ENCODE peak calls at places on chromosomes 5 and 9, in six cellular contexts. A is HCT116, Z is dorsolateral prefrontal cortex, G is AG04450, O is esophagus squamous epithelium, T is heart left ventricle. Y is an unnamed sample.

GRCh38 chr9:15509931-15510788 is 610 bp downstream of the PSIP1 start:
- DNase-seq in A (no peak), Z (peak; percentile 60), G (no peak), O (no peak), T (peak; percentile 40), Y (peak; percentile 20)

GRCh38 chr5:139749242-139749641 is 46.4 kb upstream of the PSD2 start:
- DNase-seq in A (no peak), Z (no peak), G (no peak), O (no peak), T (no peak), Y (no peak)

GRCh38 chr9:131358438-131359029 is 35.4 kb upstream of the PRRC2B start:
- DNase-seq in A (no peak), Z (no peak), G (no peak), O (no peak), T (no peak), Y (no peak)

GRCh38 chr5:31854181-31854624 is 215.3 kb downstream of the PDZD2 start:
- DNase-seq in A (no peak), Z (no peak), G (peak; percentile 4), O (no peak), T (peak; percentile 47), Y (no peak)

GRCh38 chr5:35458824-35459207 is 158.8 kb upstream of the SPEF2 start:
- DNase-seq in A (no peak), Z (no peak), G (no peak), O (no peak), T (no peak), Y (no peak)

GRCh38 chr9:105030285-105030684 is 102.3 kb upstream of the ABCA1 start:
- DNase-seq in A (no peak), Z (no peak), G (no peak), O (no peak), T (no peak), Y (no peak)

GRCh38 chr9:110021891-110022290 is 186.1 kb downstream of the C9orf152 start:
- DNase-seq in A (no peak), Z (no peak), G (no peak), O (no peak), T (no peak), Y (no peak)

GRCh38 chr9:34328983-34329832 is at the start of the genes KIF24 and NUDT2:
- DNase-seq in A (peak; percentile 100), Z (peak; percentile 97), G (peak; percentile 100), O (peak; percentile 95), T (peak; percentile 97), Y (peak; percentile 95)

GRCh38 chr5:28766565-28767158 is 1728.3 kb upstream of the CDH9 start:
- DNase-seq in A (peak; percentile 16), Z (no peak), G (no peak), O (no peak), T (no peak), Y (no peak)

GRCh38 chr9:4640027-4640426 is 22.1 kb upstream of the PLPP6 start:
- DNase-seq in A (peak; percentile 31), Z (no peak), G (no peak), O (no peak), T (no peak), Y (no peak)

GRCh38 chr5:80192507-80193241 is 63.2 kb downstream of the SERINC5 start:
- DNase-seq in A (no peak), Z (no peak), G (no peak), O (no peak), T (peak; percentile 40), Y (no peak)

GRCh38 chr9:6552738-6553121 is 92.8 kb downstream of the GLDC start:
- DNase-seq in A (no peak), Z (no peak), G (no peak), O (no peak), T (no peak), Y (no peak)

GRCh38 chr9:128103589-128103962 is 24.0 kb downstream of the PTGES2 start:
- DNase-seq in A (no peak), Z (no peak), G (no peak), O (no peak), T (no peak), Y (no peak)

GRCh38 chr9:79026311-79026710 is 545.5 kb upstream of the TLE4 start:
- DNase-seq in A (no peak), Z (no peak), G (no peak), O (no peak), T (no peak), Y (no peak)

GRCh38 chr9:16601991-16602390 is 268.5 kb downstream of the BNC2 start:
- DNase-seq in A (no peak), Z (no peak), G (no peak), O (no peak), T (no peak), Y (no peak)

GRCh38 chr9:23361096-23361495 is 464.9 kb downstream of the ELAVL2 start:
- DNase-seq in A (no peak), Z (no peak), G (no peak), O (no peak), T (no peak), Y (no peak)

GRCh38 chr5:17081142-17081541 is 136.3 kb upstream of the BASP1 start:
- DNase-seq in A (no peak), Z (no peak), G (no peak), O (no peak), T (no peak), Y (no peak)

GRCh38 chr5:42951847-42952411 is 88.2 kb downstream of the ANXA2R start:
- DNase-seq in A (no peak), Z (no peak), G (no peak), O (no peak), T (peak; percentile 31), Y (no peak)

GRCh38 chr5:58016329-58016728 is 443.6 kb downstream of the PLK2 start:
- DNase-seq in A (no peak), Z (no peak), G (no peak), O (no peak), T (no peak), Y (no peak)

GRCh38 chr5:176876506-176877431 is 22.4 kb downstream of the HK3 start:
- DNase-seq in A (no peak), Z (no peak), G (no peak), O (no peak), T (no peak), Y (no peak)

GRCh38 chr5:115541586-115541985 is 3.0 kb downstream of the FEM1C start:
- DNase-seq in A (no peak), Z (no peak), G (no peak), O (no peak), T (no peak), Y (no peak)

DNA sequence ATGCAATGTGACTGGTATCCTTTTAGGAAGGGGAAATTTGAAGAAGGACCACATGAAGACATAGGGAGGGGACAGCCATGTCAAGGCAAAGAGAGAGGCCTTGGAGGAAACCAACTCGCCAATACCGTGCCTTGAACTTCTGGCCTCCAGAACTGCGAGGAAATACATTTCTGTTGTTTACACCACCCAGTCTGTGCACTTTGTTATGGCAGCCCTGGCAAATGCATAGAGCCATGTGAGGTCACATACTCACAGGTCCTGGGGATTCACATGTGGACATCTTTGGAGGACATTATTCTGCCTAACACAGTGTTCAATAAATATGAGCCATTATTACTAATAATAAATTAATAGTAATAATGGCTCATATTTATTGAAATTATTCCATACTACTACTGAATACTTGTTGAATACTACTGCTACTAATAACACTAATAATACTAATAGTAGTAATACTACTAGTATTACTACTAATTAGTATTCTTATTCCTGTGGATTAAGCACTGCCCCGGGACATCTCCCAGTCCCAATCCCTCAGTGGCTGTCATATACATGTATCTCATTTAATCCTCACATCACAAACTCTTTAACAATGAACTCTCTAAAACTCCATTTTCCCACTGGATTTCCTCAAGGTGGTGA is 8.5 kb downstream of the TRAF1 start:
- DNase-seq in A (no peak), Z (no peak), G (no peak), O (no peak), T (no peak), Y (no peak)
- H3K27ac ChIP-seq in A (no peak overlapping the region), Z (peak overlapping the region; percentile 97), G (no peak overlapping the region), O (peak overlapping the region; percentile 97), T (peak overlapping the region; percentile 98), Y (peak overlapping the region; percentile 78)

GRCh38 chr5:14004598-14005394 is 60.3 kb upstream of the DNAH5 start:
- DNase-seq in A (no peak), Z (no peak), G (no peak), O (no peak), T (no peak), Y (no peak)

GRCh38 chr5:13997514-13997913 is 53.0 kb upstream of the DNAH5 start:
- DNase-seq in A (no peak), Z (no peak), G (no peak), O (no peak), T (no peak), Y (no peak)

GRCh38 chr5:14008819-14009311 is 64.4 kb upstream of the DNAH5 start:
- DNase-seq in A (no peak), Z (no peak), G (peak; percentile 62), O (no peak), T (no peak), Y (no peak)

GRCh38 chr5:14006823-14007510 is 62.5 kb upstream of the DNAH5 start:
- DNase-seq in A (no peak), Z (no peak), G (no peak), O (no peak), T (no peak), Y (no peak)

GRCh38 chr5:14003513-14003912 is 59.0 kb upstream of the DNAH5 start:
- DNase-seq in A (no peak), Z (no peak), G (no peak), O (no peak), T (no peak), Y (no peak)
- H3K27ac ChIP-seq in A (no peak overlapping the region), Z (no peak overlapping the region), G (no peak overlapping the region), O (no peak overlapping the region), T (no peak overlapping the region), Y (no peak overlapping the region)

GRCh38 chr5:82421119-82421518 is 143.0 kb upstream of the RPS23 start:
- DNase-seq in A (peak; percentile 69), Z (no peak), G (peak; percentile 61), O (no peak), T (no peak), Y (no peak)
- H3K27ac ChIP-seq in A (no peak overlapping the region), Z (no peak overlapping the region), G (no peak overlapping the region), O (no peak overlapping the region), T (no peak overlapping the region), Y (no peak overlapping the region)

GRCh38 chr5:68248896-68249295 is 33.3 kb downstream of the PIK3R1 start:
- DNase-seq in A (no peak), Z (no peak), G (no peak), O (no peak), T (no peak), Y (no peak)

GRCh38 chr5:68249520-68249919 is 34.0 kb downstream of the PIK3R1 start:
- DNase-seq in A (no peak), Z (no peak), G (no peak), O (no peak), T (no peak), Y (no peak)

GRCh38 chr5:68245325-68245724 is 29.8 kb downstream of the PIK3R1 start:
- DNase-seq in A (no peak), Z (no peak), G (no peak), O (no peak), T (no peak), Y (no peak)

GRCh38 chr5:68247627-68248026 is 32.1 kb downstream of the PIK3R1 start:
- DNase-seq in A (no peak), Z (no peak), G (no peak), O (no peak), T (no peak), Y (no peak)

GRCh38 chr5:68246802-68247201 is 31.2 kb downstream of the PIK3R1 start:
- DNase-seq in A (no peak), Z (no peak), G (no peak), O (no peak), T (no peak), Y (no peak)
- H3K27ac ChIP-seq in A (no peak overlapping the region), Z (no peak overlapping the region), G (no peak overlapping the region), O (no peak overlapping the region), T (no peak overlapping the region), Y (no peak overlapping the region)

Y was measured in caudate nucleus.